ENCODE peak calls at places on chromosomes 7 and 10, in seven cellular contexts. M, V, E, W, O, U and D are unnamed samples.
A peak's percentile ranks its signal among the peaks of the same experiment; 100 is the strongest.

GRCh38 chr10:116437076-116437692 is 9.5 kb downstream of the PNLIPRP3 start:
- DNase-seq in M (no peak), O (no peak), U (no peak), E (no peak), V (no peak), W (no peak), D (no peak)

GRCh38 chr10:127252818-127253217 is 56.4 kb upstream of the INSYN2A start:
- DNase-seq in E (no peak), M (no peak), O (no peak), V (no peak), W (no peak), U (no peak), D (no peak)

GRCh38 chr7:48402721-48403120 is 231.5 kb downstream of the ABCA13 start:
- DNase-seq in V (no peak), M (no peak), W (no peak), U (no peak), E (no peak), O (no peak), D (no peak)

GRCh38 chr10:21145751-21146445 is 248.8 kb upstream of the NEBL start:
- DNase-seq in W (no peak), E (no peak), O (no peak), V (no peak), M (no peak), U (no peak), D (no peak)

GRCh38 chr10:95809370-95810197 is 53.6 kb downstream of the ENTPD1 start:
- DNase-seq in O (no peak), M (no peak), W (no peak), U (no peak), V (no peak), E (no peak), D (no peak)

GRCh38 chr7:1865809-1866255 is 195.8 kb downstream of the ELFN1 start:
- DNase-seq in M (no peak), V (no peak), W (no peak), E (no peak), U (no peak), O (no peak), D (no peak)

GRCh38 chr7:27203964-27204594 is 4.2 kb upstream of the HOXA13 start:
- DNase-seq in O (no peak), M (no peak), V (no peak), E (no peak), W (no peak), U (no peak), D (no peak)

GRCh38 chr7:95646350-95646749 is 50.0 kb upstream of the PDK4 start:
- DNase-seq in U (no peak), E (no peak), O (no peak), V (no peak), M (no peak), W (no peak), D (no peak)

GRCh38 chr10:3094565-3095168 is 27.3 kb downstream of the PFKP start:
- DNase-seq in W (peak; percentile 41), O (no peak), M (no peak), U (no peak), V (no peak), E (no peak), D (peak; percentile 28)
- H3K4me3 ChIP-seq in W (peak overlapping the region; percentile 40), O (no peak overlapping the region), M (peak overlapping the region; percentile 51), U (no peak overlapping the region), V (no peak overlapping the region), E (peak overlapping the region; percentile 24), D (no peak overlapping the region)

DNA sequence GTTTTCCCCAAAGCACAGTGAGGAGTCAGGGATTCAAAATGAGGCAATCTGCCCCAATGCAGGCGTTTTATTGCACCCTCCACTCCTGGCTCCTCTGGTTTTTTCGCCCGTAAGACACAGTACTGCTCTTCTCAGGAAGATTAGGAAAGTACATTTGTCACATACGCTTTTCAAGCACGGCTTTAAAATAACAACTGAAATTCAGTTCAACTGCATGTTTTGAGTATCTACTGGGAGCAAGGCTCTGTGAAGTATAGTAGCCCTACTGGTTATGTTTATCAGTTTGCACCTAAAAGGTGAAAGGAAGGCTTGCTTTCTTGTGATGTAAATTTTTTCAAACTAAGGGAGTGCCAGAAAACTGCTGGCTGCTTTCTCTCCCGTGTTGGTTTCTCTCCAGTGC is 1.9 kb upstream of the SGMS1 start:
- DNase-seq in M (no peak), E (no peak), V (no peak), U (no peak), O (no peak), W (no peak), D (no peak)
- H3K4me3 ChIP-seq in M (peak overlapping the region; percentile 93), E (peak overlapping the region; percentile 84), V (peak overlapping the region; percentile 85), U (peak overlapping the region; percentile 68), O (peak overlapping the region; percentile 98), W (peak overlapping the region; percentile 94), D (peak overlapping the region; percentile 88)

GRCh38 chr7:65731129-65731528 is 141.7 kb upstream of the VKORC1L1 start:
- DNase-seq in V (no peak), O (no peak), W (no peak), M (no peak), U (no peak), E (no peak), D (no peak)
- H3K4me3 ChIP-seq in V (peak overlapping the region; percentile 27), O (peak overlapping the region; percentile 51), W (peak overlapping the region; percentile 41), M (peak overlapping the region; percentile 11), U (no peak overlapping the region), E (peak overlapping the region; percentile 57), D (no peak overlapping the region)

GRCh38 chr10:49682879-49683278 is 3.4 kb downstream of the C10orf53 start:
- DNase-seq in W (no peak), V (no peak), E (no peak), U (no peak), M (no peak), O (no peak), D (no peak)

GRCh38 chr10:49678827-49679479 is 498 bp upstream of the C10orf53 start:
- DNase-seq in E (no peak), M (no peak), U (no peak), W (no peak), V (no peak), O (no peak), D (no peak)

GRCh38 chr10:49679480-49679893 is at the start of gene C10orf53:
- DNase-seq in W (peak; percentile 12), E (peak; percentile 25), M (no peak), O (no peak), U (no peak), V (no peak), D (peak; percentile 32)
- H3K4me3 ChIP-seq in W (peak within 1 kb of the TSS; percentile 47), E (peak within 1 kb of the TSS; percentile 34), M (no peak within 1 kb of the TSS), O (no peak within 1 kb of the TSS), U (no peak within 1 kb of the TSS), V (no peak within 1 kb of the TSS), D (no peak within 1 kb of the TSS)

GRCh38 chr7:120033114-120033513 is 239.9 kb upstream of the KCND2 start:
- DNase-seq in E (no peak), M (no peak), U (no peak), O (no peak), W (peak; percentile 74), V (no peak), D (no peak)
- H3K4me3 ChIP-seq in E (no peak overlapping the region), M (no peak overlapping the region), U (no peak overlapping the region), O (no peak overlapping the region), W (no peak overlapping the region), V (no peak overlapping the region), D (no peak overlapping the region)

GRCh38 chr7:137846588-137847417 is at the start of gene DGKI:
- DNase-seq in O (no peak), V (no peak), E (no peak), W (no peak), M (no peak), U (peak; percentile 79), D (no peak)
- H3K4me3 ChIP-seq in O (peak within 1 kb of the TSS; percentile 37), V (no peak within 1 kb of the TSS), E (peak within 1 kb of the TSS; percentile 61), W (peak within 1 kb of the TSS; percentile 46), M (peak within 1 kb of the TSS; percentile 73), U (peak within 1 kb of the TSS; percentile 45), D (peak within 1 kb of the TSS; percentile 65)

GRCh38 chr10:122845783-122846332 is at the start of gene CUZD1:
- DNase-seq in O (no peak), W (no peak), E (no peak), U (no peak), M (no peak), V (no peak), D (no peak)
- H3K4me3 ChIP-seq in O (no peak within 1 kb of the TSS), W (no peak within 1 kb of the TSS), E (no peak within 1 kb of the TSS), U (no peak within 1 kb of the TSS), M (no peak within 1 kb of the TSS), V (no peak within 1 kb of the TSS), D (no peak within 1 kb of the TSS)

GRCh38 chr10:99924856-99925255 is 84.9 kb downstream of the DNMBP start:
- DNase-seq in W (no peak), U (no peak), M (no peak), E (no peak), V (no peak), O (no peak), D (no peak)
- H3K4me3 ChIP-seq in W (no peak overlapping the region), U (no peak overlapping the region), M (no peak overlapping the region), E (no peak overlapping the region), V (peak overlapping the region; percentile 56), O (no peak overlapping the region), D (no peak overlapping the region)